ENCODE peak calls at places on chromosomes 16 and 17, in eight cellular contexts. E, S, J, H, W, U, A and Z are unnamed samples.

GRCh38 chr17:37478187-37478586 is 11.5 kb upstream of the DUSP14 start:
- DNase-seq in E (peak), S (peak), J (peak), H (peak), W (peak), U (peak), A (no peak), Z (peak)

GRCh38 chr16:70663524-70664324 is 17.4 kb downstream of the IL34 start:
- DNase-seq in E (no peak), S (no peak), J (no peak), H (no peak), W (no peak), U (no peak), A (no peak), Z (no peak)

GRCh38 chr17:16928406-16929280 is 43.3 kb downstream of the TNFRSF13B start:
- DNase-seq in E (no peak), S (no peak), J (peak), H (no peak), W (no peak), U (no peak), A (no peak), Z (no peak)

GRCh38 chr17:77153487-77153886 is 12.7 kb downstream of the SEC14L1 start:
- DNase-seq in E (peak), S (no peak), J (no peak), H (no peak), W (no peak), U (no peak), A (no peak), Z (no peak)

GRCh38 chr16:9050102-9050830 is 41.2 kb upstream of the HAPSTR1 start:
- DNase-seq in E (peak), S (no peak), J (no peak), H (peak), W (peak), U (peak), A (no peak), Z (no peak)

GRCh38 chr17:66422181-66422580 is 119.8 kb downstream of the PRKCA start:
- DNase-seq in E (no peak), S (no peak), J (no peak), H (peak), W (peak), U (no peak), A (no peak), Z (no peak)

GRCh38 chr17:35498429-35499178 is 38.9 kb downstream of the SLFN12L start:
- DNase-seq in E (no peak), S (no peak), J (no peak), H (no peak), W (no peak), U (no peak), A (no peak), Z (no peak)

GRCh38 chr16:11076259-11077018 is 132.1 kb downstream of the CLEC16A start:
- DNase-seq in E (no peak), S (no peak), J (no peak), H (peak), W (no peak), U (no peak), A (no peak), Z (no peak)

GRCh38 chr17:60091908-60092331 is 13.2 kb upstream of the HEATR6 start:
- DNase-seq in E (peak), S (peak), J (no peak), H (peak), W (peak), U (peak), A (no peak), Z (peak)

GRCh38 chr17:60170835-60171752 is 21.3 kb downstream of the CA4 start:
- DNase-seq in E (peak), S (no peak), J (peak), H (peak), W (no peak), U (no peak), A (no peak), Z (no peak)

GRCh38 chr17:16363749-16364536 is 10.7 kb upstream of the CENPV start:
- DNase-seq in E (peak), S (peak), J (peak), H (peak), W (peak), U (peak), A (no peak), Z (peak)

GRCh38 chr17:82745524-82745923 is 6.3 kb upstream of the TBCD start:
- DNase-seq in E (no peak), S (no peak), J (no peak), H (no peak), W (no peak), U (no peak), A (no peak), Z (no peak)

GRCh38 chr16:75455677-75456076 is 8.8 kb downstream of the TMEM170A start:
- DNase-seq in E (no peak), S (no peak), J (peak), H (no peak), W (no peak), U (no peak), A (no peak), Z (no peak)

GRCh38 chr17:78351449-78352006 is 8.3 kb downstream of the SOCS3 start:
- DNase-seq in E (peak), S (peak), J (peak), H (peak), W (peak), U (peak), A (no peak), Z (peak)

GRCh38 chr16:64391009-64391663 is 730.7 kb downstream of the CDH11 start:
- DNase-seq in E (peak), S (peak), J (no peak), H (peak), W (peak), U (peak), A (no peak), Z (peak)

GRCh38 chr16:75679366-75679765 is 2.6 kb upstream of the CPHXL2 start:
- DNase-seq in E (no peak), S (no peak), J (no peak), H (no peak), W (peak), U (peak), A (no peak), Z (peak)

GRCh38 chr16:70700101-70701020 is 14.5 kb upstream of the MTSS2 start:
- DNase-seq in E (no peak), S (peak), J (no peak), H (no peak), W (no peak), U (no peak), A (no peak), Z (no peak)

GRCh38 chr16:69921125-69921524 is 30.0 kb upstream of the CLEC18A start:
- DNase-seq in E (peak), S (no peak), J (no peak), H (peak), W (no peak), U (peak), A (no peak), Z (peak)

GRCh38 chr16:7408700-7409340 is 76.2 kb downstream of the RBFOX1 start:
- DNase-seq in E (no peak), S (no peak), J (no peak), H (no peak), W (no peak), U (no peak), A (no peak), Z (no peak)

GRCh38 chr16:83606486-83607030 is 201.2 kb upstream of the HSBP1 start:
- DNase-seq in E (no peak), S (no peak), J (no peak), H (no peak), W (no peak), U (no peak), A (no peak), Z (no peak)

GRCh38 chr17:29136998-29137730 is 43.0 kb downstream of the MYO18A start:
- DNase-seq in E (peak), S (no peak), J (no peak), H (peak), W (peak), U (no peak), A (no peak), Z (peak)

GRCh38 chr17:49873466-49873865 is 25.6 kb upstream of the TAC4 start:
- DNase-seq in E (no peak), S (no peak), J (no peak), H (no peak), W (no peak), U (no peak), A (no peak), Z (no peak)

GRCh38 chr16:50597563-50598255 is 49.5 kb downstream of the NKD1 start:
- DNase-seq in E (no peak), S (no peak), J (no peak), H (no peak), W (no peak), U (no peak), A (no peak), Z (no peak)
- H3K4me3 ChIP-seq in E (no peak), S (no peak), J (no peak), H (no peak), W (no peak), U (no peak), A (no peak), Z (no peak)

GRCh38 chr16:4990415-4990814 is 32.3 kb downstream of the SEC14L5 start:
- DNase-seq in E (no peak), S (no peak), J (no peak), H (no peak), W (no peak), U (no peak), A (no peak), Z (no peak)

GRCh38 chr16:4987250-4987579 is 29.1 kb downstream of the SEC14L5 start:
- DNase-seq in E (no peak), S (no peak), J (no peak), H (no peak), W (no peak), U (no peak), A (no peak), Z (no peak)

GRCh38 chr16:4988647-4989046 is 30.5 kb downstream of the SEC14L5 start:
- DNase-seq in E (no peak), S (no peak), J (no peak), H (no peak), W (no peak), U (no peak), A (no peak), Z (no peak)

GRCh38 chr16:4989391-4990006 is 31.4 kb downstream of the SEC14L5 start:
- DNase-seq in E (no peak), S (no peak), J (no peak), H (no peak), W (no peak), U (no peak), A (no peak), Z (no peak)

DNA sequence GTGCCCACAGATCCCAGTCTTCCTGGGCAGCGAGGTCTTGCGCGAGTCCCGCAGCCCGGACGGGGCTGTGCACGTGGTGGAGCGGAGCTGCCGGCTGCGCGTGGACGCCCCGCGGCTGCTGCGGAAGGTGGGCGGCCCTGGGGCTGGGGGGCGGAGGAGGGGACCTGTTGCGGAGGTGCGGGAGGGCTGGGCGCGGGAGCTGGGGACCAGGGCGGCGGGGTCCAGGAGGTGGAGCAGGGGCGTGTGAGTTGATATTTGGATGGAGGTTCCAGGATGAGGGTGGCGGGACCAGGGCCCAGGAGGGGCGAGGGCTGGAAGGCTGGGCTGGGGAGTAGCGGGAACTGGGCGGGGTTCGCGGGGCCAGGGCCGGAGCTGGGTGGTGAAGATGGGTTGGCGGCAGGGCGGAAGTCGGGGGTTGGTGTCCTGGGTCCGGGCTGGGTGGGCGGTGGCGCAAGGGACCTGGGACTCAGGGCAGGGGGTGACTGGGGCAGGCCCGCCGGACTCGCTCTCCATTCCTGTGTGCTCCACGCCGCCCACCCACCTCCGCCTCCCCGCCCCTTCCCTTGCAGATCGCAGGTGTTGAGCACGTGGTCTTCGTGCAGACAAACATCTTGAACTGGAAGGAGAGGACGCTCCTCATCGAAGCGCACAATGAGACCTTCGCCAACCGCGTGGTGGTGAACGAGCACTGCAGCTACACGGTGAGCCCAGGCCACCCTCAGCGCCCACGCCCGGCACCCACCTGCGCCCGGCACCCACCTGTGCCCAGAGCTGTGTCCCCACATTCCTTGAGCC is 29.6 kb downstream of the SEC14L5 start:
- DNase-seq in E (no peak), S (no peak), J (no peak), H (no peak), W (no peak), U (no peak), A (no peak), Z (no peak)
- H3K4me3 ChIP-seq in E (no peak), S (no peak), J (no peak), H (no peak), W (no peak), U (no peak), A (no peak), Z (no peak)

GRCh38 chr16:50529334-50529733 is 18.9 kb upstream of the NKD1 start:
- DNase-seq in E (no peak), S (no peak), J (no peak), H (no peak), W (no peak), U (no peak), A (no peak), Z (no peak)
- H3K4me3 ChIP-seq in E (no peak), S (no peak), J (no peak), H (no peak), W (no peak), U (no peak), A (no peak), Z (no peak)

DNA sequence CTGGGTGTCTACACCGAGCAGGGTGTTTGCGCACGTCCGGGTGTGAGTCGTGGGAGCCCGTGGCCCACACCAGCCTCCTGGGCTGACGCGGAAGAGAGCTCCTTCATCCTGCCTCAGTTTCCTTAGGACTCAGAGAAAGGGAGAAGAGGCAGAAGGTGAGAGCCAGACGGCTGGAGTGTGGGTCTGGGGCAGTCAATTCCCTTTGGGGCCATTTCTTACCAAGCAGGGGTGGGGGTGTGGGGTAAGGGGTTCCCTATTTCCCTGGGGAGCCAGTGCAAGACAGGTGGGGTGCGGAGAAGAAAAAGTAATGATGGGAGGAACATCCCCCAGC is 831 bp downstream of the CA7 start:
- DNase-seq in E (no peak), S (no peak), J (peak), H (no peak), W (no peak), U (no peak), A (no peak), Z (no peak)
- H3K4me3 ChIP-seq in E (no peak), S (peak), J (no peak), H (no peak), W (peak), U (peak), A (peak), Z (peak)

GRCh38 chr17:39928868-39929651 is 1.5 kb downstream of the LRRC3C start:
- DNase-seq in E (peak), S (peak), J (no peak), H (peak), W (peak), U (peak), A (no peak), Z (peak)
- H3K4me3 ChIP-seq in E (no peak), S (peak), J (no peak), H (peak), W (no peak), U (no peak), A (no peak), Z (peak)

GRCh38 chr16:58002936-58003335 is 1.7 kb downstream of the USB1 start:
- DNase-seq in E (no peak), S (no peak), J (no peak), H (no peak), W (no peak), U (no peak), A (no peak), Z (no peak)
- H3K4me3 ChIP-seq in E (no peak), S (no peak), J (no peak), H (no peak), W (no peak), U (no peak), A (no peak), Z (no peak)

DNA sequence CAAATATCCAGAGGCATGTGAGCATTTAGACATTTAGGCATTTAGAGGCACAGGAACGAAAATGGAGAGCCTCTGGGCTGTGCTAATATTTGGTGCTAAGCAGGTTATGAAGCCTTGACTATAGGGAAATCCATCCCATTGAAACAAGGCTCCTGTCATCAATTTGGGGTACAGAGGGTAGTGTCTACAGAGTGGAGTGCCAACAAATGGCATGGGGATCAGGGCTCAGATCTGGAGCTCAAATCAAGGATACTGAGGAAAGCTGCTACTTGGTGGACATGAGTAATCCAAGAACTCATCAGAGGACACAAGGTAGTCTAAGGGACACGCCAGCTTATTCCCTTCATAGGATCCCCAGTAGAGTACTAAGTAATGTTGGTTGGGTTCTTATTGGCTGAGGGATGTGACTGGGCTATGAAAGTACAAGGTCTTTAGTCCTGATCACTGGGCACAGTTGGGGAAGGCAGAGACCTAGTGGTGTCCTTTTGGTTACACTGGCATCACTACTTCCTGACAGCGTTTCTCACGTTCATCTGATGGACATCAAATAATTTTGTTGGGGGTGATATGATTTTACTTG is 5.2 kb downstream of the KRT10 start:
- DNase-seq in E (no peak), S (no peak), J (no peak), H (no peak), W (no peak), U (no peak), A (no peak), Z (no peak)
- H3K4me3 ChIP-seq in E (no peak), S (peak), J (no peak), H (no peak), W (no peak), U (no peak), A (no peak), Z (no peak)

DNA sequence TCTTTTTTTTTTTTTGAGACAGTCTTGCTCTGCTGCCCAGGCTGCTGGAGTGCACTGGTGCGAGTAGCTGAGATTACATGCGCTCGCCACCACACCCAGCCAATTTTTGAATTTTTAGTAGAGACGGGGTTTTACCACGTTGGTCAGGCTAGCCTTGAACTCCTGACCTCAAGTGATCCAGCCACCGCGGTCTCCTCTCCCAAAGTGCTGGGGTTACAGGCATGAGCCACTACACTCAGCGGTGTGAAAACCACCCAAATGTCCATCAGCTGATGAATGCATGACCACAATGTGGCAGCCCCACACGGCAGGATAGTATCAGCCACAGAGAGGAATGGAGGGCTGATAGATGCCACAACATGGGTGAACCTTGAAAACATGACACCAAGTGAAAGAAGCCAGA is 2.1 kb downstream of the P2RX5 start:
- DNase-seq in E (no peak), S (no peak), J (no peak), H (no peak), W (no peak), U (no peak), A (no peak), Z (no peak)
- H3K4me3 ChIP-seq in E (no peak), S (no peak), J (no peak), H (no peak), W (no peak), U (no peak), A (no peak), Z (no peak)

GRCh38 chr17:48440660-48441059 is 10.6 kb upstream of the SKAP1 start:
- DNase-seq in E (no peak), S (no peak), J (no peak), H (no peak), W (no peak), U (no peak), A (no peak), Z (no peak)
- H3K4me3 ChIP-seq in E (no peak), S (no peak), J (no peak), H (no peak), W (no peak), U (no peak), A (no peak), Z (no peak)

GRCh38 chr17:64781013-64781392 is 118.9 kb upstream of the SMURF2 start:
- DNase-seq in E (no peak), S (no peak), J (peak), H (no peak), W (no peak), U (no peak), A (no peak), Z (no peak)

GRCh38 chr17:64783556-64784352 is 121.6 kb upstream of the SMURF2 start:
- DNase-seq in E (no peak), S (no peak), J (peak), H (no peak), W (no peak), U (no peak), A (no peak), Z (no peak)

GRCh38 chr17:64781394-64781793 is 119.3 kb upstream of the SMURF2 start:
- DNase-seq in E (no peak), S (peak), J (peak), H (no peak), W (peak), U (no peak), A (no peak), Z (no peak)

GRCh38 chr17:64780096-64781012 is 118.2 kb upstream of the SMURF2 start:
- DNase-seq in E (no peak), S (peak), J (peak), H (no peak), W (peak), U (no peak), A (no peak), Z (no peak)

GRCh38 chr17:64781810-64782555 is 119.9 kb upstream of the SMURF2 start:
- DNase-seq in E (no peak), S (no peak), J (peak), H (no peak), W (no peak), U (no peak), A (no peak), Z (no peak)
- H3K4me3 ChIP-seq in E (no peak), S (no peak), J (no peak), H (no peak), W (no peak), U (no peak), A (peak), Z (no peak)